ENCODE peak calls at places on chromosome 18, in six cellular contexts. One of them, this sample, is unnamed.

GRCh38 chr18:44927127-44927849 is 246.6 kb downstream of the SETBP1 start:
- DNase-seq in choroid plexus epithelial cell: no peak
- DNase-seq in COR-L47: no peak
- DNase-seq in activated CD4-positive, alpha-beta T cell treated with anti-CD3 and anti-CD28 coated beads for 4 hours: no peak
- DNase-seq in 8988T: no peak
- DNase-seq in activated CD8-positive, alpha-beta memory T cell treated with anti-CD3 and anti-CD28 coated beads for 4 hours: no peak
- DNase-seq in this sample: no peak

GRCh38 chr18:50398947-50399346 is 24.1 kb downstream of the SKA1 start:
- DNase-seq in choroid plexus epithelial cell: no peak
- DNase-seq in COR-L47: no peak
- DNase-seq in activated CD4-positive, alpha-beta T cell treated with anti-CD3 and anti-CD28 coated beads for 4 hours: no peak
- DNase-seq in 8988T: no peak
- DNase-seq in activated CD8-positive, alpha-beta memory T cell treated with anti-CD3 and anti-CD28 coated beads for 4 hours: no peak
- DNase-seq in this sample: no peak

GRCh38 chr18:2356906-2357305 is 214.4 kb downstream of the METTL4 start:
- DNase-seq in choroid plexus epithelial cell: no peak
- DNase-seq in COR-L47: no peak
- DNase-seq in activated CD4-positive, alpha-beta T cell treated with anti-CD3 and anti-CD28 coated beads for 4 hours: no peak
- DNase-seq in 8988T: no peak
- DNase-seq in activated CD8-positive, alpha-beta memory T cell treated with anti-CD3 and anti-CD28 coated beads for 4 hours: no peak
- DNase-seq in this sample: no peak

GRCh38 chr18:36127866-36128845 is 984 bp downstream of the SLC39A6 start:
- DNase-seq in choroid plexus epithelial cell: peak
- DNase-seq in COR-L47: no peak
- DNase-seq in activated CD4-positive, alpha-beta T cell treated with anti-CD3 and anti-CD28 coated beads for 4 hours: no peak
- DNase-seq in 8988T: no peak
- DNase-seq in activated CD8-positive, alpha-beta memory T cell treated with anti-CD3 and anti-CD28 coated beads for 4 hours: no peak
- DNase-seq in this sample: peak

GRCh38 chr18:6746386-6746960 is 17.0 kb downstream of the ARHGAP28 start:
- DNase-seq in choroid plexus epithelial cell: peak
- DNase-seq in COR-L47: no peak
- DNase-seq in activated CD4-positive, alpha-beta T cell treated with anti-CD3 and anti-CD28 coated beads for 4 hours: no peak
- DNase-seq in 8988T: no peak
- DNase-seq in activated CD8-positive, alpha-beta memory T cell treated with anti-CD3 and anti-CD28 coated beads for 4 hours: no peak
- DNase-seq in this sample: no peak

GRCh38 chr18:32301361-32301760 is 111.5 kb downstream of the MEP1B start:
- DNase-seq in choroid plexus epithelial cell: no peak
- DNase-seq in COR-L47: no peak
- DNase-seq in activated CD4-positive, alpha-beta T cell treated with anti-CD3 and anti-CD28 coated beads for 4 hours: no peak
- DNase-seq in 8988T: no peak
- DNase-seq in activated CD8-positive, alpha-beta memory T cell treated with anti-CD3 and anti-CD28 coated beads for 4 hours: no peak
- DNase-seq in this sample: no peak

GRCh38 chr18:678482-679182 is 21.2 kb downstream of the TYMS start:
- DNase-seq in choroid plexus epithelial cell: no peak
- DNase-seq in COR-L47: no peak
- DNase-seq in activated CD4-positive, alpha-beta T cell treated with anti-CD3 and anti-CD28 coated beads for 4 hours: no peak
- DNase-seq in 8988T: no peak
- DNase-seq in activated CD8-positive, alpha-beta memory T cell treated with anti-CD3 and anti-CD28 coated beads for 4 hours: no peak
- DNase-seq in this sample: no peak

GRCh38 chr18:9914584-9915290 is 921 bp downstream of the VAPA start:
- DNase-seq in choroid plexus epithelial cell: peak
- DNase-seq in COR-L47: peak
- DNase-seq in activated CD4-positive, alpha-beta T cell treated with anti-CD3 and anti-CD28 coated beads for 4 hours: peak
- DNase-seq in 8988T: peak
- DNase-seq in activated CD8-positive, alpha-beta memory T cell treated with anti-CD3 and anti-CD28 coated beads for 4 hours: peak
- DNase-seq in this sample: peak

GRCh38 chr18:48841381-48842258 is 109.1 kb downstream of the SMAD7 start:
- DNase-seq in choroid plexus epithelial cell: peak
- DNase-seq in COR-L47: no peak
- DNase-seq in activated CD4-positive, alpha-beta T cell treated with anti-CD3 and anti-CD28 coated beads for 4 hours: no peak
- DNase-seq in 8988T: no peak
- DNase-seq in activated CD8-positive, alpha-beta memory T cell treated with anti-CD3 and anti-CD28 coated beads for 4 hours: no peak
- DNase-seq in this sample: peak

GRCh38 chr18:48544116-48544515 is 5.3 kb downstream of the CTIF start:
- DNase-seq in choroid plexus epithelial cell: no peak
- DNase-seq in COR-L47: no peak
- DNase-seq in activated CD4-positive, alpha-beta T cell treated with anti-CD3 and anti-CD28 coated beads for 4 hours: no peak
- DNase-seq in 8988T: no peak
- DNase-seq in activated CD8-positive, alpha-beta memory T cell treated with anti-CD3 and anti-CD28 coated beads for 4 hours: no peak
- DNase-seq in this sample: no peak